ENCODE peak calls at places on chromosomes 11 and 22, in four cellular contexts. N, M, B and U are unnamed samples.
A peak's percentile ranks its signal among the peaks of the same experiment; 100 is the strongest.

GRCh38 chr11:79973701-79974626 is 533.1 kb upstream of the TENM4 start:
- DNase-seq in B (no peak), N (peak; percentile 31), M (no peak), U (no peak)

GRCh38 chr11:128553662-128554392 is 33.5 kb downstream of the ETS1 start:
- DNase-seq in N (peak; percentile 32), B (no peak), M (no peak), U (no peak)

GRCh38 chr11:65186701-65187100 is 5.0 kb downstream of the CAPN1 start:
- DNase-seq in M (no peak), N (no peak), B (no peak), U (no peak)

GRCh38 chr11:13338437-13339069 is 61.0 kb downstream of the BMAL1 start:
- DNase-seq in N (peak; percentile 69), B (no peak), M (peak; percentile 15), U (no peak)

GRCh38 chr22:22684605-22685561 is 40.5 kb downstream of the GGTLC2 start:
- DNase-seq in B (no peak), M (peak; percentile 78), N (peak; percentile 88), U (no peak)

GRCh38 chr11:108122166-108122628 is 830 bp downstream of the ACAT1 start:
- DNase-seq in N (no peak), B (no peak), M (peak; percentile 22), U (peak; percentile 10)

GRCh38 chr22:23484651-23485050 is 95.4 kb downstream of the IGLL1 start:
- DNase-seq in N (no peak), B (no peak), M (no peak), U (no peak)

GRCh38 chr11:19246816-19247215 is 6.1 kb upstream of the E2F8 start:
- DNase-seq in M (no peak), N (no peak), B (no peak), U (no peak)

GRCh38 chr11:104694259-104695070 is 203.8 kb downstream of the CASP12 start:
- DNase-seq in M (no peak), B (no peak), N (peak; percentile 88), U (no peak)

GRCh38 chr11:62664405-62665074 is 470 bp downstream of the C11orf98 start:
- DNase-seq in B (peak; percentile 64), M (peak; percentile 53), N (peak; percentile 50), U (peak; percentile 73)

GRCh38 chr11:77449060-77449521 is 24.8 kb downstream of the PAK1 start:
- DNase-seq in N (no peak), B (no peak), M (no peak), U (no peak)

GRCh38 chr11:69524291-69524882 is 42.9 kb downstream of the LINC01488 start:
- DNase-seq in B (no peak), M (peak; percentile 69), N (peak; percentile 52), U (no peak)

GRCh38 chr11:121933694-121934093 is 182.3 kb downstream of the BLID start:
- DNase-seq in N (peak; percentile 87), M (no peak), B (no peak), U (no peak)

GRCh38 chr11:20367313-20367948 is 3.9 kb downstream of the HTATIP2 start:
- DNase-seq in B (peak; percentile 24), M (peak; percentile 80), N (peak; percentile 94), U (no peak)

GRCh38 chr11:78656984-78657383 is 82.3 kb upstream of the NARS2 start:
- DNase-seq in B (no peak), M (no peak), N (no peak), U (no peak)

DNA sequence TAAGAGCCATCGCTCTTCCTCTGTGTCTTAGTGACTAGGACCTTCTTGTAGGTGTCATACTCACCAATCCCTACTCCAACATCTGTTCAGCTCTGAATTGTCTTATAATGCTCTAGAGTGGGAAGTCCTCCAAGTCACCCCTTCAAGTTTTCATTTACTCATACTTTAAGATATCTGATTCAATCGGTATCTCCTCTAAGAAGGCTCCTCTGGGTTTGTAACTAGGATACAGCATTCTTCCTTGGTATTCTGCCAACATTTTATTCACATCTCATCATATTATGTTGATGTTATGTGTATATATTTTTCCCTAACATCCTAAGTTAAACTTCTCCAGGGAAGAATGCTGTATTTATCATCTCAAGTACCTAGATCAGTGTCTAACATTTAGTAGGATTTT is 662.1 kb downstream of the NTM start:
- DNase-seq in B (no peak), N (peak; percentile 92), M (no peak), U (no peak)
- TF ChIP-seq MXI1 in B (no peak), N (no peak), M (no peak), U (no peak)

GRCh38 chr11:68141247-68142027 is 20.2 kb upstream of the CHKA start:
- DNase-seq in M (no peak), B (no peak), N (no peak), U (no peak)

GRCh38 chr11:68142028-68142412 is 20.8 kb upstream of the CHKA start:
- DNase-seq in B (no peak), N (no peak), M (no peak), U (no peak)

GRCh38 chr11:68140496-68141246 is 19.5 kb upstream of the CHKA start:
- DNase-seq in M (no peak), N (no peak), B (no peak), U (peak; percentile 57)

GRCh38 chr11:68143310-68143689 is 22.1 kb upstream of the CHKA start:
- DNase-seq in M (no peak), N (no peak), B (no peak), U (no peak)

GRCh38 chr11:68142441-68143309 is 21.5 kb upstream of the CHKA start:
- DNase-seq in N (no peak), M (no peak), B (no peak), U (no peak)
- TF ChIP-seq USF2 in N (no peak), M (no peak), B (no peak), U (no peak)

GRCh38 chr11:75508051-75508561 is 17.6 kb downstream of the GDPD5 start:
- DNase-seq in B (no peak), M (no peak), N (no peak), U (peak; percentile 52)
- TF ChIP-seq MXI1 in B (no peak), M (no peak), N (no peak), U (no peak)

DNA sequence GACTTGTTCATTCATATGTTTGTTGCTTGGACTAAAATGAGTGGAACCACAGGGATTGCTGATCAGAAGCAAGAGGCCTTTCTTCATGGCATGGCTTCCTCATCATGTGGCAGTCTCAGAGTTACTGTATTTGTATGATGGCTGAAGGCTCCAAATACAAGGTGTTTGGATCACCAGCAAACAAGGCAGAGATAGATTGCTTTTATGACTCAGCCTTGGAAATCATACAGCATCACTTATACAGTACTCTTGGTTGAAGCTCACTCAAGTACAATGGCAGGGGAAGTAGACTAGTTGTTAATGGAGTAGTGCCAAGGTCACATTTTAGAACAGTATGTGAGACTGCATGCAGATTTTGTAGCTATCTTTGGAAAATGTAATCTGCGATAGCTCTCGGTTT is 16.6 kb downstream of the CAPRIN1 start:
- DNase-seq in M (no peak), B (no peak), N (peak; percentile 64), U (no peak)
- TF ChIP-seq USF2 in M (no peak), B (no peak), N (no peak), U (no peak)

GRCh38 chr11:124493256-124493655 is 47.8 kb upstream of the OR8B8 start:
- DNase-seq in B (no peak), M (no peak), N (no peak), U (no peak)
- TF ChIP-seq MXI1 in B (no peak), M (no peak), N (no peak), U (no peak)

GRCh38 chr11:111449158-111449557 is 63.0 kb downstream of the BTG4 start:
- DNase-seq in M (no peak), N (no peak), B (no peak), U (peak; percentile 7)

GRCh38 chr11:111449696-111450479 is 62.3 kb downstream of the BTG4 start:
- DNase-seq in N (no peak), B (no peak), M (no peak), U (peak; percentile 3)

GRCh38 chr11:111448420-111448819 is 63.8 kb downstream of the BTG4 start:
- DNase-seq in B (no peak), N (no peak), M (no peak), U (peak; percentile 6)

GRCh38 chr11:111452146-111452545 is 60.0 kb downstream of the BTG4 start:
- DNase-seq in B (no peak), N (peak; percentile 82), M (no peak), U (peak; percentile 4)

DNA sequence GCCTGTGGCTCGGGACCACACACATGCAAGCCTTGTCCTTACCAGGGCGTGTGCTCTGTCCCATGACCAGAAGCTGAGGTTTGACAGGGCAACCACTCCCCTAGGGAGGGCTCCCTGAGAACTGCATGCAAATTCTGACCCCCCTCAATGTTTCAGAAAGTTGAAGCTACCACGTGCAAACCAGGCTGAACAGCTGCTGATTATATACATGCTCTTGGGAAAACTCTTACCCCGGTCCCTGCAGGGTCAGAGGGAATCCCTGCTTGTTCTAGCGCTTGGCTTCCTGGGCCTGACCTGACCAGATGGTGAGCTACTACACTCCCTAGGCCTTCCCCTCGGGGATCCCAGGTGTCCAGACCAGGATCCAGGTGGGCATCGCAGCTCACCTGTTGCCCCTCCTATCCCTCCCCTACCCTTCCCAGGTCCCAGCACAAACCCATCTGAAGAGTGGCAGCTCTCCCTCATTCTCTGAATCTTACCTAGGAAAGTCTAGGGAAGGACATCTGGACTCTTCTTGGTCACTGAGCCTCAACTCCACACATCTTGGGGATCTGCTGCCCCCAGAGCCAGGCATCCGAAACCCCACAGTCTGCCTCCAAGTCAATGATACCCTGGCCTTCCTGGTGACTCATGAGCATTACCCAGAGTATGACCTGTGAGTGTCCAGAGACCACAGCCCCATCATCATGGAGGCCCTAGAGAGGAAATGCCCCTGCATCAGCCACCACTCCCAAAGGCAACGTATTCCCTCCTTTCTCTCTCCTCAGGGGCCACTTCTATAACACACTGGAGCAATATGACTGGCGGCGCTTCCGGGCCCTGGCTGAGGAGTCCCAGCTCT is 61.5 kb downstream of the BTG4 start:
- DNase-seq in M (no peak), N (peak; percentile 48), B (no peak), U (no peak)
- TF ChIP-seq USF2 in M (no peak), N (no peak), B (no peak), U (no peak)

GRCh38 chr22:49037701-49038245 is 789.9 kb downstream of the BRD1 start:
- DNase-seq in N (no peak), B (no peak), M (no peak), U (no peak)
- TF ChIP-seq MXI1 in N (no peak), B (no peak), M (no peak), U (no peak)

DNA sequence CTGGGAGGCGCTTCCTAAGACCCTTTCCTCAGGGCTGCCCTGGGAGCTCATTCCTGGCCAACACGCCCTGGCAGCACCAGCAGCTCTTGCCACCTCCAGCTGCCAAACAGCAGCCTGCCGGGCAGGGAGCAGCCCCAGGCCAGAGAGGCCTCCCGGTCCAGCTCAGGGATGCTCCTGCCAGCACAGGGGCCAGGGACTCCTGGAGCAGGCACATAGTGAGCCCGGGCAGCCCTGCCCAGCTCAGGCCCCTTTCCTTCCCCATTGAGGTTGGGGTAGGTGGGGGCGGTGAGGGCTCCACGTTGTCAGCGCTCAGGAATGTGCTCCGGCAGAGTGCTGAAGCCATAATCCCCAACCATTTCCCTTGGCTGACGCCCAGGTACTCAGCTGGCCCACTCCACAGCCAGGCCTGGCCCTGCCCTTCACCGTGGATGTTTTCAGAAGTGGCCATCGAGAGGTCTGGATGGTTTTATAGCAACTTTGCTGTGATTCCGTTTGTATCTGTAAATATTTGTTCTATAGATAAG is 7.6 kb downstream of the SLC39A13 start:
- DNase-seq in N (peak; percentile 96), B (no peak), M (peak; percentile 26), U (no peak)
- TF ChIP-seq USF2 in N (no peak), B (no peak), M (no peak), U (no peak)

GRCh38 chr22:44413211-44413610 is 84.8 kb downstream of the RTL6 start:
- DNase-seq in N (no peak), M (no peak), B (no peak), U (no peak)
- TF ChIP-seq MXI1 in N (no peak), M (no peak), B (no peak), U (no peak)